ENCODE peak calls at places on chromosomes 16 and 17, in seven cellular contexts. Q is T-cell; A is CD8-positive, alpha-beta T cell; Z is WTC11; K is thoracic aorta; B is COR-L47; V is ureter. U is an unnamed sample.

GRCh38 chr16:78579020-78579419 is 479.6 kb downstream of the WWOX start:
- DNase-seq in A (no peak), V (no peak), Z (no peak), B (no peak), Q (no peak), K (no peak), U (no peak)

GRCh38 chr17:40362696-40363479 is 1.6 kb downstream of the GJD3 start:
- DNase-seq in B (peak; percentile 55), K (no peak), V (peak; percentile 83), Q (peak; percentile 79), Z (peak; percentile 92), A (peak; percentile 55), U (peak; percentile 63)

GRCh38 chr16:23807028-23807427 is 28.8 kb upstream of the PRKCB start:
- DNase-seq in B (no peak), A (no peak), Q (no peak), V (no peak), Z (no peak), K (no peak), U (no peak)

GRCh38 chr17:12691173-12691572 is 25.5 kb downstream of the MYOCD start:
- DNase-seq in B (no peak), A (no peak), Q (no peak), Z (no peak), K (peak; percentile 65), V (no peak), U (no peak)

GRCh38 chr17:45645330-45645729 is 138.8 kb upstream of the CRHR1 start:
- DNase-seq in K (no peak), B (no peak), Q (no peak), Z (no peak), A (no peak), V (no peak), U (no peak)

GRCh38 chr16:26643519-26643918 is 423.2 kb upstream of the C16orf82 start:
- DNase-seq in V (no peak), B (no peak), Z (no peak), A (no peak), Q (no peak), K (no peak), U (no peak)

GRCh38 chr16:50573947-50574751 is 26.0 kb downstream of the NKD1 start:
- DNase-seq in K (peak; percentile 30), Q (no peak), Z (no peak), B (no peak), V (peak; percentile 61), A (no peak), U (no peak)

GRCh38 chr17:76918811-76919210 is 50.6 kb downstream of the MGAT5B start:
- DNase-seq in K (no peak), Z (no peak), V (no peak), A (no peak), Q (no peak), B (no peak), U (no peak)

GRCh38 chr16:20610892-20611349 is 34.8 kb upstream of the ACSM2B start:
- DNase-seq in K (no peak), A (no peak), V (no peak), Q (no peak), B (no peak), Z (no peak), U (no peak)

GRCh38 chr16:29256501-29256981 is 150.0 kb downstream of the NPIPB11 start:
- DNase-seq in K (no peak), Q (no peak), B (no peak), Z (no peak), A (no peak), V (no peak), U (no peak)

GRCh38 chr16:72876221-72876620 is 171.7 kb downstream of the ZFHX3 start:
- DNase-seq in Q (no peak), K (no peak), A (no peak), Z (no peak), V (peak; percentile 63), B (no peak), U (no peak)

GRCh38 chr17:45307290-45308015 is 9.4 kb downstream of the MAP3K14 start:
- DNase-seq in B (no peak), V (no peak), Q (peak; percentile 39), Z (no peak), A (no peak), K (no peak), U (no peak)

GRCh38 chr17:81394831-81395599 is at the start of gene BAHCC1:
- DNase-seq in Z (peak; percentile 100), K (peak; percentile 100), V (peak; percentile 100), A (peak; percentile 45), B (peak; percentile 100), Q (peak; percentile 54), U (peak; percentile 73)

GRCh38 chr16:31114468-31114867 is 3.0 kb upstream of the KAT8 start:
- DNase-seq in B (no peak), Z (no peak), Q (no peak), A (no peak), K (no peak), V (no peak), U (no peak)

GRCh38 chr17:58156839-58157803 is 8.9 kb downstream of the OR4D1 start:
- DNase-seq in Q (peak; percentile 50), B (no peak), K (no peak), V (no peak), A (peak; percentile 19), Z (peak; percentile 73), U (peak; percentile 33)

GRCh38 chr16:1781254-1781653 is 1.1 kb downstream of the SPSB3 start:
- DNase-seq in Q (no peak), K (no peak), B (no peak), Z (no peak), A (no peak), V (no peak), U (peak; percentile 9)

GRCh38 chr16:88299751-88300462 is 82.9 kb upstream of the ZNF469 start:
- DNase-seq in B (no peak), Z (no peak), V (no peak), K (no peak), Q (no peak), A (no peak), U (no peak)

GRCh38 chr17:62925267-62925836 is 40.7 kb upstream of the TANC2 start:
- DNase-seq in K (no peak), Z (no peak), V (no peak), B (no peak), A (no peak), Q (no peak), U (no peak)

GRCh38 chr16:4415538-4416199 is 727 bp downstream of the CORO7 start:
- DNase-seq in A (no peak), Q (peak; percentile 67), Z (peak; percentile 54), K (no peak), B (no peak), V (no peak), U (peak; percentile 53)

GRCh38 chr16:56961386-56961785 is 364 bp upstream of the CETP start:
- DNase-seq in K (no peak), Q (no peak), V (no peak), A (no peak), B (no peak), Z (no peak), U (no peak)

GRCh38 chr17:57145347-57145746 is 60.3 kb downstream of the AKAP1 start:
- DNase-seq in A (no peak), V (no peak), Z (no peak), K (no peak), Q (no peak), B (no peak), U (no peak)

GRCh38 chr16:77191259-77191969 is 424 bp downstream of the MON1B start:
- DNase-seq in B (no peak), Z (no peak), A (peak; percentile 15), V (no peak), Q (no peak), K (no peak), U (peak; percentile 50)

GRCh38 chr17:76266244-76266938 is 1.2 kb downstream of the UBALD2 start:
- DNase-seq in Z (no peak), K (no peak), A (no peak), V (peak; percentile 68), Q (no peak), B (no peak), U (no peak)

GRCh38 chr17:1730345-1731193 is 6.1 kb downstream of the WDR81 start:
- DNase-seq in Z (no peak), B (no peak), K (no peak), V (peak; percentile 78), Q (no peak), A (no peak), U (no peak)

GRCh38 chr16:84357191-84357651 is 11.1 kb upstream of the ATP2C2 start:
- DNase-seq in Z (no peak), K (no peak), Q (no peak), V (no peak), B (no peak), A (no peak), U (no peak)

GRCh38 chr17:77366558-77367245 is 225.9 kb downstream of the SEC14L1 start:
- DNase-seq in V (no peak), Q (no peak), K (no peak), A (no peak), B (no peak), Z (no peak), U (no peak)

GRCh38 chr17:42548070-42548837 is 4.5 kb upstream of the HSD17B1 start:
- DNase-seq in A (peak; percentile 55), Z (peak; percentile 97), K (no peak), V (no peak), Q (peak; percentile 79), B (peak; percentile 77), U (peak; percentile 74)

GRCh38 chr16:89574681-89575246 is 794 bp upstream of the CPNE7 start:
- DNase-seq in V (no peak), B (peak; percentile 43), Z (peak; percentile 87), A (no peak), K (no peak), Q (peak; percentile 37), U (peak; percentile 52)

GRCh38 chr16:30923554-30924085 is at the start of gene FBXL19:
- DNase-seq in Z (peak; percentile 68), A (no peak), K (no peak), Q (no peak), V (peak; percentile 69), B (no peak), U (no peak)

GRCh38 chr17:41226051-41226450 is 397 bp upstream of the KRTAP9-2 start:
- DNase-seq in A (no peak), Q (no peak), B (no peak), K (no peak), Z (no peak), V (no peak), U (no peak)

GRCh38 chr17:67602974-67603373 is 114.8 kb upstream of the NOL11 start:
- DNase-seq in K (no peak), B (peak; percentile 17), Z (peak; percentile 62), V (no peak), Q (peak; percentile 65), A (peak; percentile 23), U (peak; percentile 15)